ENCODE peak calls at places on chromosomes 6 and 20, in four cellular contexts. X is BE2C, A is IMR-90, Z is foreskin keratinocyte. J is an unnamed sample.

GRCh38 chr6:24720131-24720603 is 1.2 kb upstream of the C6orf62 start:
- DNase-seq in Z (peak; percentile 26), X (peak; percentile 63), A (peak; percentile 28), J (peak; percentile 67)

GRCh38 chr6:111741177-111741952 is 131.9 kb downstream of the FYN start:
- DNase-seq in Z (no peak), A (no peak), X (no peak), J (no peak)

GRCh38 chr6:115053169-115053860 is 710.5 kb upstream of the HS3ST5 start:
- DNase-seq in Z (no peak), X (no peak), A (no peak), J (no peak)

GRCh38 chr20:327041-327945 is 1.9 kb downstream of the SOX12 start:
- DNase-seq in X (peak; percentile 89), Z (peak; percentile 84), A (peak; percentile 92), J (peak; percentile 65)

GRCh38 chr6:31086788-31087440 is 25.5 kb downstream of the C6orf15 start:
- DNase-seq in Z (peak; percentile 76), X (no peak), A (peak; percentile 84), J (no peak)

GRCh38 chr6:119495230-119495683 is 145.7 kb upstream of the MAN1A1 start:
- DNase-seq in A (no peak), Z (no peak), X (peak; percentile 83), J (no peak)

GRCh38 chr6:134434019-134434949 is 116.4 kb upstream of the SGK1 start:
- DNase-seq in X (no peak), A (no peak), Z (no peak), J (no peak)

GRCh38 chr6:142482973-142483372 is 181.2 kb downstream of the ADGRG6 start:
- DNase-seq in X (no peak), Z (no peak), A (peak; percentile 21), J (no peak)

GRCh38 chr6:158328446-158328845 is 16.2 kb downstream of the TULP4 start:
- DNase-seq in Z (no peak), A (no peak), X (no peak), J (no peak)

GRCh38 chr6:64034331-64034730 is 398.7 kb downstream of the PHF3 start:
- DNase-seq in A (peak; percentile 17), Z (no peak), X (no peak), J (no peak)

GRCh38 chr6:21599074-21599639 is 5.6 kb downstream of the SOX4 start:
- DNase-seq in X (no peak), Z (no peak), A (no peak), J (no peak)

GRCh38 chr6:13030421-13030820 is 297.9 kb downstream of the TBC1D7 start:
- DNase-seq in X (no peak), Z (no peak), A (no peak), J (no peak)

GRCh38 chr20:48657426-48658197 is 170.2 kb downstream of the PREX1 start:
- DNase-seq in X (peak; percentile 72), A (peak; percentile 69), Z (peak; percentile 49), J (peak; percentile 52)

GRCh38 chr20:57265649-57266250 is 691 bp downstream of the BMP7 start:
- DNase-seq in Z (no peak), X (no peak), A (no peak), J (no peak)

GRCh38 chr6:43074847-43075741 is 1.0 kb upstream of the PTK7 start:
- DNase-seq in A (peak; percentile 80), X (no peak), Z (no peak), J (no peak)

GRCh38 chr6:164107297-164107995 is 692.9 kb downstream of the QKI start:
- DNase-seq in X (no peak), Z (peak; percentile 47), A (no peak), J (no peak)

GRCh38 chr6:116218172-116218633 is 35.7 kb downstream of the TSPYL4 start:
- DNase-seq in X (no peak), A (peak; percentile 31), Z (no peak), J (no peak)

GRCh38 chr6:1930356-1930755 is 315.0 kb downstream of the GMDS start:
- DNase-seq in X (no peak), A (peak; percentile 19), Z (no peak), J (no peak)

GRCh38 chr6:24910850-24911712 is 24.7 kb downstream of the RIPOR2 start:
- DNase-seq in A (peak; percentile 65), X (peak; percentile 66), Z (peak; percentile 9), J (peak; percentile 27)

GRCh38 chr6:53041356-53041755 is 23.8 kb upstream of the FBXO9 start:
- DNase-seq in X (no peak), Z (no peak), A (peak; percentile 74), J (no peak)

GRCh38 chr6:27679968-27680694 is 207.2 kb upstream of the ZNF184 start:
- DNase-seq in A (no peak), Z (no peak), X (no peak), J (no peak)

DNA sequence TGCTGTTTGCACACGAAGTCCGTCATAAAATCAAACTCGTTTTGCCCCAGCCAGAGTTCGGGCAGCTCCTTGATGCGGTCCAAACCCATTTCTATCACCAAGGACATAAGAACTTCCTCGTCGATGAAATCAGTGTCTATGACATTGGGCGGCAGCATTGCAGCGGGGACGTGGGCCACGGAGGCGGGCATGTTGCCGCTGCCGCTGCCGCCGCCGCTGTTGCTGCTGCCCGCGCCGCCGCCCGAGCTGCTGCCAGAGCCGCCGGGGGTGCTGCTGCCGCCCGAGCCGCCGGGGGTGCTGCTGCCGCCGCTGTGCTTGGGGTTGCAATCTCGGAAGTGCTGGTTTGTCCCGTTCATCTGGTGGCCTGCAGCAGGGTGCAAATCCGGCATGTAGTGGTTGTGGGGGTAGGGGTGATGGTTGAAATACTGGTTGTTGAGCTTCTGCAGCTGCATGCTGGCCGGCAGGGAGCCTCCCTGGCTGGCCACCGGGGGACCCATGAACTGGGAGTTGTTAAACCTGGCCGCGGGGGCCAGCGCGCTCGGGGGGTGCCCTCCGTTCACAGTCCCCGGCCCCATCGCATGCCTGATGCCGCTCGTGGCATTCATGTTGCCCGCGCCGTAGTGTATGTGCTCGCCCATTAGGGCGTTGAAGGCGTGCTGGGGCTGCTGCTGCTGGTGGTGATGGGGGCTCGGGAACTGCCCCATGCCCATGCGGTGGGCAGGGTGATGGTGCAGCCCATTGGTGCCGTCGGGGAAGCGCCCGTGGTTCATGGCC is 1.1 kb downstream of the CITED2 start:
- DNase-seq in A (peak; percentile 40), X (peak; percentile 76), Z (peak; percentile 55), J (peak; percentile 66)
- TF ChIP-seq CTCF in A (no peak), X (peak; percentile 23), Z (peak; percentile 70), J (peak; percentile 34)

GRCh38 chr20:37941332-37941731 is 38.4 kb downstream of the VSTM2L start:
- DNase-seq in Z (no peak), X (no peak), A (no peak), J (no peak)
- TF ChIP-seq CTCF in Z (no peak), X (peak; percentile 49), A (peak; percentile 17), J (no peak)

DNA sequence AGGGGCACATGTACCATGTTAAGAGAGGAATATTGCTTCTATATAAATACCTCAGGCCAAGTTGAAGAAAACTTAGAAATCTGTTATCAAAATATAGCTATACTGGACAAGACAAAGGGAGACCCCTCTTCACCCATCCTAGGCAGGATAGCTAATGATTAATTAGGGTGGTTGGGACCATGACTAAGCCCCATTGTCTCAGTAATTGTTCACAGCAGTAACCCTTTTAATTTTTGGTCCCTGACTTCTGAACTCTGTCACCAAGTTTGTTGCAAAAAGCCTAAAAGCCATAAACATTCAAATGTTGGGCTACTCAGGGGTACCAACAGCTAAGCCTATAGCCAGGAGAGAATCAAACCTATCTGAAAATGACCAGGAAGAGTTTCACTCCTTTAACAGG is 19.2 kb upstream of the BTN3A2 start:
- DNase-seq in X (no peak), A (no peak), Z (no peak), J (no peak)
- TF ChIP-seq CTCF in X (no peak), A (no peak), Z (no peak), J (no peak)

GRCh38 chr20:40962733-40963504 is 65.7 kb upstream of the TOP1 start:
- DNase-seq in A (peak; percentile 44), Z (peak; percentile 42), X (peak; percentile 69), J (peak; percentile 77)

GRCh38 chr20:40963505-40963845 is 65.1 kb upstream of the TOP1 start:
- DNase-seq in A (no peak), X (no peak), Z (no peak), J (no peak)

GRCh38 chr20:40965671-40966070 is 63.0 kb upstream of the TOP1 start:
- DNase-seq in X (no peak), A (no peak), Z (no peak), J (no peak)

GRCh38 chr20:40966516-40967185 is 62.0 kb upstream of the TOP1 start:
- DNase-seq in X (no peak), Z (no peak), A (no peak), J (no peak)

DNA sequence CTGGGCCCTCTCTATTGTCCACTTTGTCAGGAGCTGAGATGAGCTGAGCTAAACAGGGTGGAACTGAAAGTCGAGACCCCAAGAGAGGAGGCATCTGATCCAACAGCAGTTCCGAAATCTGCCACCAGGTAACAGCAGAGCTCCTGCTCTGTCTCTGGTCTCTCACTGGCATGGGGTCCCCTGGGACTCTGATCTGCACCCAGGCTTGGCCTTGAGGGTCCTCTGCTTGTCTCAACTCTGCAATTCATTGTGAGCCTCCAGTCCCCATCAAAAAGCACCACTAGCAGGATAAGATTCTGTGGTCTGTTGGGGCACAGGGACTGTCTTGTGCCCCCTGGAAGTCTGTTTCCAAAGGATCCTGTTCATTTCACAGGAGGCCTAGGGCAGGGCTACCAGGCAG is 62.5 kb upstream of the TOP1 start:
- DNase-seq in X (peak; percentile 54), A (no peak), Z (no peak), J (no peak)
- TF ChIP-seq CTCF in X (peak; percentile 57), A (peak; percentile 29), Z (peak; percentile 33), J (no peak)

GRCh38 chr6:45420909-45421699 is 43.4 kb upstream of the SUPT3H start:
- DNase-seq in Z (no peak), A (no peak), X (no peak), J (no peak)

GRCh38 chr6:45420083-45420908 is 42.6 kb upstream of the SUPT3H start:
- DNase-seq in A (peak; percentile 64), X (no peak), Z (peak; percentile 40), J (peak; percentile 27)

GRCh38 chr6:45421700-45422540 is 44.2 kb upstream of the SUPT3H start:
- DNase-seq in Z (peak; percentile 58), A (peak; percentile 67), X (peak; percentile 21), J (peak; percentile 20)

GRCh38 chr6:45417461-45417860 is 39.7 kb upstream of the SUPT3H start:
- DNase-seq in Z (no peak), X (no peak), A (no peak), J (no peak)

GRCh38 chr6:45419574-45420082 is 41.9 kb upstream of the SUPT3H start:
- DNase-seq in X (peak; percentile 38), Z (peak; percentile 68), A (no peak), J (peak; percentile 36)
- TF ChIP-seq CTCF in X (peak; percentile 17), Z (peak; percentile 82), A (peak; percentile 28), J (peak; percentile 51)

GRCh38 chr6:168892031-168892430 is 361.6 kb downstream of the THBS2 start:
- DNase-seq in X (no peak), Z (no peak), A (no peak), J (no peak)
- TF ChIP-seq CTCF in X (no peak), Z (no peak), A (no peak), J (no peak)

J was measured in CD4-positive, alpha-beta T cell.